ENCODE peak calls at places on chromosome 20, in four cellular contexts. One of them, this sample, is unnamed.

GRCh38 chr20:20411841-20412240 is 43.9 kb downstream of the INSM1 start:
- DNase-seq in right cardiac atrium: no peak
- DNase-seq in suprapubic skin: no peak
- DNase-seq in stromal cell of bone marrow: no peak
- DNase-seq in this sample: no peak

GRCh38 chr20:40728470-40728869 is 39.4 kb upstream of the MAFB start:
- DNase-seq in right cardiac atrium: no peak
- DNase-seq in suprapubic skin: no peak
- DNase-seq in stromal cell of bone marrow: no peak
- DNase-seq in this sample: no peak

GRCh38 chr20:1254307-1254706 is 11.8 kb upstream of the SNPH start:
- DNase-seq in right cardiac atrium: no peak
- DNase-seq in suprapubic skin: no peak
- DNase-seq in stromal cell of bone marrow: no peak
- DNase-seq in this sample: no peak

GRCh38 chr20:44264287-44264686 is 17.2 kb downstream of the GDAP1L1 start:
- DNase-seq in right cardiac atrium: no peak
- DNase-seq in suprapubic skin: no peak
- DNase-seq in stromal cell of bone marrow: no peak
- DNase-seq in this sample: no peak

GRCh38 chr20:64057628-64058498 is 5.1 kb upstream of the TCEA2 start:
- DNase-seq in right cardiac atrium: peak
- DNase-seq in suprapubic skin: no peak
- DNase-seq in stromal cell of bone marrow: no peak
- DNase-seq in this sample: peak

GRCh38 chr20:45347936-45348809 is at the start of gene SDC4:
- DNase-seq in right cardiac atrium: peak
- DNase-seq in suprapubic skin: peak
- DNase-seq in stromal cell of bone marrow: no peak
- DNase-seq in this sample: peak

GRCh38 chr20:4905612-4906011 is 95.7 kb downstream of the SLC23A2 start:
- DNase-seq in right cardiac atrium: no peak
- DNase-seq in suprapubic skin: no peak
- DNase-seq in stromal cell of bone marrow: no peak
- DNase-seq in this sample: no peak

GRCh38 chr20:21103582-21104465 is 2.3 kb downstream of the LINC00237 start:
- DNase-seq in right cardiac atrium: no peak
- DNase-seq in suprapubic skin: no peak
- DNase-seq in stromal cell of bone marrow: no peak
- DNase-seq in this sample: no peak

GRCh38 chr20:41027872-41028358 is 707 bp upstream of the TOP1 start:
- DNase-seq in right cardiac atrium: no peak
- DNase-seq in suprapubic skin: no peak
- DNase-seq in stromal cell of bone marrow: no peak
- DNase-seq in this sample: no peak

GRCh38 chr20:34997171-34997570 is 41.5 kb downstream of the MYH7B start:
- DNase-seq in right cardiac atrium: peak
- DNase-seq in suprapubic skin: no peak
- DNase-seq in stromal cell of bone marrow: no peak
- DNase-seq in this sample: no peak

GRCh38 chr20:5844063-5844681 is 94.0 kb downstream of the SHLD1 start:
- DNase-seq in right cardiac atrium: no peak
- DNase-seq in suprapubic skin: no peak
- DNase-seq in stromal cell of bone marrow: no peak
- DNase-seq in this sample: no peak

GRCh38 chr20:11906626-11907480 is 10.8 kb upstream of the BTBD3 start:
- DNase-seq in right cardiac atrium: no peak
- DNase-seq in suprapubic skin: no peak
- DNase-seq in stromal cell of bone marrow: no peak
- DNase-seq in this sample: no peak

GRCh38 chr20:35034150-35034549 is 58.5 kb downstream of the TRPC4AP start:
- DNase-seq in right cardiac atrium: no peak
- DNase-seq in suprapubic skin: no peak
- DNase-seq in stromal cell of bone marrow: no peak
- DNase-seq in this sample: no peak

GRCh38 chr20:59028812-59029211 is 3.3 kb downstream of the ATP5F1E start:
- DNase-seq in right cardiac atrium: no peak
- DNase-seq in suprapubic skin: no peak
- DNase-seq in stromal cell of bone marrow: no peak
- DNase-seq in this sample: no peak

GRCh38 chr20:57960803-57961575 is 251.2 kb upstream of the PMEPA1 start:
- DNase-seq in right cardiac atrium: no peak
- DNase-seq in suprapubic skin: no peak
- DNase-seq in stromal cell of bone marrow: no peak
- DNase-seq in this sample: no peak

GRCh38 chr20:841568-842546 is 8.3 kb downstream of the FAM110A start:
- DNase-seq in right cardiac atrium: no peak
- DNase-seq in suprapubic skin: no peak
- DNase-seq in stromal cell of bone marrow: no peak
- DNase-seq in this sample: peak

GRCh38 chr20:34637245-34638185 is 39.4 kb downstream of the PIGU start:
- DNase-seq in right cardiac atrium: no peak
- DNase-seq in suprapubic skin: peak
- DNase-seq in stromal cell of bone marrow: peak
- DNase-seq in this sample: no peak

GRCh38 chr20:23629017-23629541 is 8.7 kb downstream of the CST3 start:
- DNase-seq in right cardiac atrium: peak
- DNase-seq in suprapubic skin: no peak
- DNase-seq in stromal cell of bone marrow: peak
- DNase-seq in this sample: peak

GRCh38 chr20:47285189-47285588 is 71.3 kb downstream of the ZMYND8 start:
- DNase-seq in right cardiac atrium: no peak
- DNase-seq in suprapubic skin: no peak
- DNase-seq in stromal cell of bone marrow: no peak
- DNase-seq in this sample: no peak

GRCh38 chr20:39778847-39779641 is 816.9 kb downstream of the DHX35 start:
- DNase-seq in right cardiac atrium: no peak
- DNase-seq in suprapubic skin: no peak
- DNase-seq in stromal cell of bone marrow: no peak
- DNase-seq in this sample: no peak

GRCh38 chr20:3296256-3297095 is 57.5 kb upstream of the SLC4A11 start:
- DNase-seq in right cardiac atrium: no peak
- DNase-seq in suprapubic skin: no peak
- DNase-seq in stromal cell of bone marrow: no peak
- DNase-seq in this sample: no peak